ENCODE peak calls at places on chromosomes 2 and 18, in ten cellular contexts. W is lower lobe of right lung, K is endothelial cell of umbilical vein, Q is mesendoderm, N is sigmoid colon, O is HAP-1, M is right lobe of liver, L is neural progenitor cell, H is tibial artery, T is right cardiac atrium. E is an unnamed sample. For H3K27me3 and H3K4me1, the result is how much of the 10 kb centered on the place peaks cover.

GRCh38 chr2:218224206-218224605 is 7.2 kb downstream of the ARPC2 start:
- DNase-seq in W (no peak), K (no peak), Q (no peak), N (no peak), O (no peak), M (no peak), L (no peak), H (no peak), T (no peak), E (no peak)

GRCh38 chr2:203446071-203446481 is 89.0 kb downstream of the RAPH1 start:
- DNase-seq in W (no peak), K (peak), Q (no peak), N (no peak), O (no peak), M (no peak), L (no peak), H (no peak), T (no peak), E (no peak)

GRCh38 chr2:197108758-197109157 is 182.3 kb upstream of the PGAP1 start:
- DNase-seq in W (no peak), K (no peak), Q (no peak), N (peak), O (no peak), M (peak), L (no peak), H (peak), T (peak), E (peak)

GRCh38 chr2:9288681-9289338 is 82.2 kb downstream of the ASAP2 start:
- DNase-seq in W (no peak), K (no peak), Q (no peak), N (no peak), O (no peak), M (no peak), L (no peak), H (no peak), T (no peak), E (no peak)

GRCh38 chr2:216774620-216775019 is 79.3 kb upstream of the IGFBP5 start:
- DNase-seq in W (no peak), K (no peak), Q (no peak), N (no peak), O (no peak), M (no peak), L (no peak), H (peak), T (peak), E (no peak)

GRCh38 chr2:53727921-53728320 is 39.7 kb upstream of the CHAC2 start:
- DNase-seq in W (no peak), K (no peak), Q (no peak), N (no peak), O (no peak), M (no peak), L (no peak), H (no peak), T (no peak), E (no peak)

GRCh38 chr2:185477452-185477851 is 261.2 kb upstream of the FSIP2 start:
- DNase-seq in W (no peak), K (no peak), Q (no peak), N (no peak), O (no peak), M (no peak), L (no peak), H (no peak), T (no peak), E (no peak)

GRCh38 chr2:227849906-227850305 is 21.5 kb upstream of the DAW1 start:
- DNase-seq in W (no peak), K (no peak), Q (no peak), N (no peak), O (no peak), M (no peak), L (no peak), H (no peak), T (no peak), E (no peak)

GRCh38 chr2:127254386-127254981 is 34.4 kb upstream of the CYP27C1 start:
- DNase-seq in W (no peak), K (no peak), Q (no peak), N (no peak), O (no peak), M (no peak), L (no peak), H (no peak), T (no peak), E (no peak)

GRCh38 chr2:133459590-133459989 is 108.7 kb downstream of the NCKAP5 start:
- DNase-seq in W (no peak), K (peak), Q (no peak), N (no peak), O (no peak), M (no peak), L (no peak), H (no peak), T (no peak), E (no peak)

GRCh38 chr2:33015421-33016142 is 68.8 kb downstream of the LTBP1 start:
- DNase-seq in W (no peak), K (no peak), Q (no peak), N (no peak), O (no peak), M (no peak), L (no peak), H (no peak), T (no peak), E (no peak)

GRCh38 chr2:214808961-214809750 is at the start of gene BARD1:
- DNase-seq in W (peak), K (no peak), Q (peak), N (peak), O (peak), M (peak), L (peak), H (peak), T (peak), E (peak)

GRCh38 chr2:28415010-28415409 is 22.4 kb downstream of the FOSL2 start:
- DNase-seq in W (no peak), K (no peak), Q (no peak), N (peak), O (no peak), M (no peak), L (no peak), H (no peak), T (no peak), E (no peak)

GRCh38 chr2:21012557-21012937 is 31.3 kb downstream of the APOB start:
- DNase-seq in W (no peak), K (no peak), Q (no peak), N (no peak), O (no peak), M (no peak), L (no peak), H (no peak), T (no peak), E (no peak)
- H3K27me3 ChIP-seq in W (under half), K (under half), Q (under half), N (under half), O (under half), M (under half), L (under half), H (under half), T (under half), E (under half)

DNA sequence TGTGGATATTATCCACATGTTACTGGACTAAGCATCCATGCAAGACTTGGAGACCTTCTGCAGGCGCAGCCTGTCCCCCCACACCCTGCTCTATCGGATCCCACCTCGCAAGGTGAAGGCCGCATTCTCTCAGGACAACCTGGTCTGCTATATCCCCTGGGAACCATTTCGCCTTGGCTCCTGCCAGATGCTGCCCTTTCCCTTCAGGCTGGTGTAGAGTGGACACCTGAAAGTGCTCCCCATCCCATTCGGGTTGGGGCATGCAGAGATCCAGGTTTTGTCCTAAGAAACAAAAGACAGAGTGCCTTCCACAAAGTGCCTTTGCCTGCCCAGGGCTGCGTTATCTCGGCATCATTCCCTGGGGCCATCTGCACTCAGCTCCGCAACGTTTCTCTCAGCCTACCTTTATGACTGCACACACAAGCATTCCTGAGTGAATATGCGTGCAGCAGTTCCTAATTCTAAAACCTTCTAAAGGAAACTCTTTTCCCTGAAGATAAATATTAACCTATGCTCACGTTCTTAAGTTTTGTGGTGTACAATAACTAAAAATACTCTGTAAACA is 20.5 kb downstream of the FHL2 start:
- DNase-seq in W (no peak), K (no peak), Q (peak), N (no peak), O (no peak), M (no peak), L (no peak), H (no peak), T (no peak), E (no peak)
- H3K4me1 ChIP-seq in W (under half), K (half or more), Q (under half), N (under half), O (under half), M (under half), L (under half), H (under half), T (under half), E (half or more)

GRCh38 chr2:230898661-230899091 is 26.4 kb downstream of the GPR55 start:
- DNase-seq in W (no peak), K (no peak), Q (no peak), N (peak), O (peak), M (no peak), L (no peak), H (no peak), T (peak), E (no peak)

GRCh38 chr2:230893881-230894781 is 29.4 kb downstream of the ITM2C start:
- DNase-seq in W (no peak), K (no peak), Q (no peak), N (peak), O (no peak), M (no peak), L (peak), H (peak), T (peak), E (no peak)

GRCh38 chr2:230898016-230898415 is 27.0 kb downstream of the GPR55 start:
- DNase-seq in W (no peak), K (no peak), Q (no peak), N (peak), O (peak), M (no peak), L (no peak), H (no peak), T (no peak), E (no peak)

GRCh38 chr2:230895536-230896345 is 29.3 kb downstream of the GPR55 start:
- DNase-seq in W (no peak), K (no peak), Q (no peak), N (peak), O (peak), M (no peak), L (no peak), H (no peak), T (peak), E (no peak)

GRCh38 chr2:230896346-230897115 is 28.5 kb downstream of the GPR55 start:
- DNase-seq in W (no peak), K (no peak), Q (no peak), N (peak), O (peak), M (no peak), L (no peak), H (no peak), T (no peak), E (no peak)
- H3K27me3 ChIP-seq in W (under half), K (under half), Q (under half), N (under half), O (under half), M (under half), L (under half), H (under half), T (under half), E (under half)

GRCh38 chr2:222296911-222297599 is 1.7 kb downstream of the PAX3 start:
- DNase-seq in W (no peak), K (no peak), Q (no peak), N (no peak), O (no peak), M (no peak), L (peak), H (no peak), T (peak), E (no peak)
- H3K4me1 ChIP-seq in W (under half), K (under half), Q (under half), N (under half), O (under half), M (under half), L (half or more), H (under half), T (under half), E (under half)

GRCh38 chr2:144041612-144042011 is 478.3 kb downstream of the ZEB2 start:
- DNase-seq in W (no peak), K (no peak), Q (peak), N (no peak), O (no peak), M (no peak), L (peak), H (no peak), T (no peak), E (no peak)
- H3K27me3 ChIP-seq in W (under half), K (under half), Q (under half), N (under half), O (under half), M (under half), L (under half), H (under half), T (under half), E (under half)

DNA sequence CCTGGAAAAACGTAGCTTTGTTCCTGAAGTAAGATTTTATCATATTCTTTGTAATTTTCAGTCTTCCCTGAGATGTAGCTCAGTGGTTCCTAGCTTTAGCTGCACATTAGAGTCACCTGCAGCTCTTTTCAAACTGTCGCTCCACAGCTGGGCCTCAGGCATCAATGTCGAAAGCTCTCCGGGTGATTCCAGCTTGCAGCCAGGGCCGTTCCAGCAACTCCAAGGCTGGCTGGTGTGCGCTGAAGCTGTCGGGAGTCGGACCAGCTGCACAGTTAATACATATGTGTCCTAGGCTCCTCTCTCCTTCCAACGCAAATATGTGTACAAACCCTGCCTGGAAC is 609 bp upstream of the ZNF2 start:
- DNase-seq in W (no peak), K (no peak), Q (no peak), N (no peak), O (no peak), M (no peak), L (no peak), H (no peak), T (no peak), E (no peak)
- H3K4me1 ChIP-seq in W (under half), K (under half), Q (under half), N (under half), O (under half), M (under half), L (under half), H (under half), T (under half), E (under half)

GRCh38 chr18:75211002-75211621 is 515 bp downstream of the TSHZ1 start:
- DNase-seq in W (peak), K (peak), Q (peak), N (no peak), O (peak), M (no peak), L (peak), H (no peak), T (peak), E (no peak)
- H3K27me3 ChIP-seq in W (under half), K (under half), Q (under half), N (under half), O (under half), M (under half), L (half or more), H (under half), T (under half), E (under half)

E was measured in testis.